ENCODE peak calls at places on chromosomes 12 and 14, in eight cellular contexts. One of them, this sample, is unnamed.

GRCh38 chr12:34402228-34402898 is 380.1 kb downstream of the ALG10 start:
- DNase-seq in A549: no peak
- DNase-seq in psoas muscle: peak; percentile 35
- DNase-seq in hepatocyte: peak; percentile 3
- DNase-seq in A673: no peak
- DNase-seq in tibial nerve: no peak
- DNase-seq in left ventricle myocardium inferior: peak; percentile 2
- DNase-seq in lower lobe of right lung: peak; percentile 24
- DNase-seq in this sample: peak; percentile 31

GRCh38 chr14:101559624-101560533 is 1.4 kb upstream of the DIO3 start:
- DNase-seq in A549: no peak
- DNase-seq in psoas muscle: peak; percentile 72
- DNase-seq in hepatocyte: peak; percentile 86
- DNase-seq in A673: no peak
- DNase-seq in tibial nerve: no peak
- DNase-seq in left ventricle myocardium inferior: peak; percentile 32
- DNase-seq in lower lobe of right lung: peak; percentile 40
- DNase-seq in this sample: no peak

GRCh38 chr12:108307006-108307405 is 32.1 kb downstream of the CMKLR1 start:
- DNase-seq in A549: no peak
- DNase-seq in psoas muscle: no peak
- DNase-seq in hepatocyte: no peak
- DNase-seq in A673: no peak
- DNase-seq in tibial nerve: no peak
- DNase-seq in left ventricle myocardium inferior: no peak
- DNase-seq in lower lobe of right lung: no peak
- DNase-seq in this sample: no peak

GRCh38 chr12:118714500-118714899 is 266.8 kb upstream of the SRRM4 start:
- DNase-seq in A549: no peak
- DNase-seq in psoas muscle: no peak
- DNase-seq in hepatocyte: no peak
- DNase-seq in A673: no peak
- DNase-seq in tibial nerve: no peak
- DNase-seq in left ventricle myocardium inferior: no peak
- DNase-seq in lower lobe of right lung: no peak
- DNase-seq in this sample: no peak

GRCh38 chr12:20731274-20731673 is 36.1 kb downstream of the SLCO1C1 start:
- DNase-seq in A549: no peak
- DNase-seq in psoas muscle: no peak
- DNase-seq in hepatocyte: no peak
- DNase-seq in A673: no peak
- DNase-seq in tibial nerve: no peak
- DNase-seq in left ventricle myocardium inferior: no peak
- DNase-seq in lower lobe of right lung: no peak
- DNase-seq in this sample: no peak

GRCh38 chr12:99284161-99284560 is 363.4 kb upstream of the GARIN6 start:
- DNase-seq in A549: no peak
- DNase-seq in psoas muscle: no peak
- DNase-seq in hepatocyte: no peak
- DNase-seq in A673: no peak
- DNase-seq in tibial nerve: no peak
- DNase-seq in left ventricle myocardium inferior: no peak
- DNase-seq in lower lobe of right lung: no peak
- DNase-seq in this sample: no peak

GRCh38 chr12:107663277-107663676 is 22.3 kb upstream of the PWP1 start:
- DNase-seq in A549: no peak
- DNase-seq in psoas muscle: no peak
- DNase-seq in hepatocyte: no peak
- DNase-seq in A673: no peak
- DNase-seq in tibial nerve: no peak
- DNase-seq in left ventricle myocardium inferior: no peak
- DNase-seq in lower lobe of right lung: no peak
- DNase-seq in this sample: no peak

GRCh38 chr12:4327293-4327692 is 6.3 kb downstream of the TIGAR start:
- DNase-seq in A549: no peak
- DNase-seq in psoas muscle: no peak
- DNase-seq in hepatocyte: no peak
- DNase-seq in A673: no peak
- DNase-seq in tibial nerve: no peak
- DNase-seq in left ventricle myocardium inferior: no peak
- DNase-seq in lower lobe of right lung: no peak
- DNase-seq in this sample: no peak

GRCh38 chr14:105498430-105499255 is 7.6 kb downstream of the TEDC1 start:
- DNase-seq in A549: no peak
- DNase-seq in psoas muscle: peak; percentile 42
- DNase-seq in hepatocyte: no peak
- DNase-seq in A673: no peak
- DNase-seq in tibial nerve: no peak
- DNase-seq in left ventricle myocardium inferior: no peak
- DNase-seq in lower lobe of right lung: peak; percentile 42
- DNase-seq in this sample: peak; percentile 78

DNA sequence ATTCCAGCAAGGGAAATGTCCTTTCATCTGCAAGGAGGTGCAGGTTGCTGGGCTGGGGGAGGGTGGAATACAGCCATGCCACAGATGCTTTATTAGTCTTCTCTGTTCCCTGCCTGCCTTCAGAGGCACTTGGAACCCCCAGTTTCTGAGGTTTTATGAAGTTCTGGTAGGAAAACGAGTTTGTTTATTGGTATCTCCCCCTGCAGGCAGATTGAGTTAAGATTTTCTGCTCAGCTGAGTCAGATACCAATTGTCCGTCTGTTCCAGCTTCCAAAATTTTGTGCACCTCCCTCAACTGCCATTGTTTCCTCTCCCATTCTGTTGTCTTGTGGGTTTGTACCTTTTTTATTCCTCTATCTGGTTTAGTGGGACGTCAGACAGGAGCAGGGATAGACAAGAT is 155.6 kb downstream of the ETV6 start:
- DNase-seq in A549: no peak
- DNase-seq in psoas muscle: no peak
- DNase-seq in hepatocyte: no peak
- DNase-seq in A673: peak; percentile 39
- DNase-seq in tibial nerve: no peak
- DNase-seq in left ventricle myocardium inferior: no peak
- DNase-seq in lower lobe of right lung: no peak
- DNase-seq in this sample: no peak
- TF ChIP-seq CTCF in A549: no peak
- TF ChIP-seq CTCF in psoas muscle: no peak
- TF ChIP-seq CTCF in hepatocyte: no peak
- TF ChIP-seq CTCF in A673: peak; percentile 53
- TF ChIP-seq CTCF in tibial nerve: no peak
- TF ChIP-seq CTCF in left ventricle myocardium inferior: no peak
- TF ChIP-seq CTCF in lower lobe of right lung: no peak
- TF ChIP-seq CTCF in this sample: no peak

DNA sequence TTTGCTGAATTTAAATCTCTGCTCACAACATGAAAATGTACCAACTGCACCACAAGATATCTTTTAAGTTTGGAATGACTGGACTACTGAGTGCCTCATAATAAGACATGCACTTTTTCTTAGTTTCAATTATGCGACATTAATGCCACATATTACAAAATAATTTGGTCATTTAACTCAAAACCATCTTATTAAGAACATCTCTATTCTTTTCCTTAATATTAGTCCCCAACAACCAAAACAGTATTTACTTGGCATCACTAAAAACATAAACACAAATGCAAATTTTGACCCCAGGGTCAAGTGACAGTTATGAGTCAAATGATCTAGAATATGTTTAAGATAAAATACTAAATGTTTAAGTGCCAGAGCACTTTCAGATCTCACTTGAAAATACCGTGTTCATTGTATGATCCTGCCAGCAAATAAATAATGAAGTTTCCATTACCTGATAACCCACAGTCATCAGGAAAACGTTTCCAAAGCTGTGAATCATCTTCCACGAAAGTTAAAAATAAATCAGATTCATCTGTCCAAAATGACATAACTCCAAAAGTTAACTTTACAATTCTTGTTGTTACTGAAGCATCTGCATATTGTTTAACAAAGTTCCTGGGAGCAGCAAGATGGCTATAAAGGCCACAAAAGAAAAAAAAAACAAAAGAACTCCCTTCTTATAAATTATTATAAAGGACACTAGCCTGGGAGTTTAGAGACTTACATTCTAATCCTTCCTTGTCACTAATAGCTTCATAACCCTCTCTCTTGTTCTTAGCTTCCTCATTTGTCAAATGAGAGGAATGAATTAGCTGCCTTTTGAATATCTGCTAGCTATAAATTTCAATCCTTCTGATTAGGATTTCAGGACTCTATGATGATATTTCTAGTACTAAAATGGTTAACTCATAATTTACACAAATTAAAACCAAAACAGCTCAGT is 30.5 kb upstream of the AP4S1 start:
- DNase-seq in A549: no peak
- DNase-seq in psoas muscle: no peak
- DNase-seq in hepatocyte: no peak
- DNase-seq in A673: no peak
- DNase-seq in tibial nerve: no peak
- DNase-seq in left ventricle myocardium inferior: no peak
- DNase-seq in lower lobe of right lung: no peak
- DNase-seq in this sample: no peak
- H3K4me1 ChIP-seq in A549: peaks cover 37% of the 10 kb centered on the region
- H3K4me1 ChIP-seq in psoas muscle: peaks cover 57% of the 10 kb centered on the region
- H3K4me1 ChIP-seq in hepatocyte: peaks cover 3% of the 10 kb centered on the region
- H3K4me1 ChIP-seq in A673: peaks cover 27% of the 10 kb centered on the region
- H3K4me1 ChIP-seq in tibial nerve: no peaks in the 10 kb centered on the region
- H3K4me1 ChIP-seq in left ventricle myocardium inferior: peaks cover 54% of the 10 kb centered on the region
- H3K4me1 ChIP-seq in lower lobe of right lung: peaks cover 26% of the 10 kb centered on the region
- H3K4me1 ChIP-seq in this sample: peaks cover 14% of the 10 kb centered on the region

DNA sequence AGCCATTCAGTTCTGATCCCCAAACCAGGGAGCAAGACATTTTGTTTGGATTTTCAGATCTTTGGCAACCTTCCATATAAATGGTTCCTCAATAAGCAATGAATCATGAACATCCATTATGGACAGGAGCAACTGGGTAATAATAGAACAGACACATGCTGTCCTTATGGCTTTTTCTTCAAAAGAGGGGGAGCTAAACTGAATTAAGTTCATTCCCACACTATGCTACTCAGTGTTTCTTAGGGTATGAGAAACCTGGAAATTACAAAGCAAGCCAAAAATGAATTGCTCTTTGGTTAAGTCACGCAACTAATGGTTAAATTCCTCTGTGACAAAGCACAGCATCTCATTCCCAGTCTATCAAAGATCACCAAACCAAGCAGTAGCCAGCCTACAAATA is 51.0 kb downstream of the PTGER2 start:
- DNase-seq in A549: no peak
- DNase-seq in psoas muscle: no peak
- DNase-seq in hepatocyte: no peak
- DNase-seq in A673: no peak
- DNase-seq in tibial nerve: no peak
- DNase-seq in left ventricle myocardium inferior: no peak
- DNase-seq in lower lobe of right lung: no peak
- DNase-seq in this sample: no peak
- H3K27ac ChIP-seq in A549: no peak overlapping the region
- H3K27ac ChIP-seq in psoas muscle: no peak overlapping the region
- H3K27ac ChIP-seq in hepatocyte: no peak overlapping the region
- H3K27ac ChIP-seq in A673: no peak overlapping the region
- H3K27ac ChIP-seq in tibial nerve: no peak overlapping the region
- H3K27ac ChIP-seq in left ventricle myocardium inferior: no peak overlapping the region
- H3K27ac ChIP-seq in lower lobe of right lung: no peak overlapping the region
- H3K27ac ChIP-seq in this sample: no peak overlapping the region

DNA sequence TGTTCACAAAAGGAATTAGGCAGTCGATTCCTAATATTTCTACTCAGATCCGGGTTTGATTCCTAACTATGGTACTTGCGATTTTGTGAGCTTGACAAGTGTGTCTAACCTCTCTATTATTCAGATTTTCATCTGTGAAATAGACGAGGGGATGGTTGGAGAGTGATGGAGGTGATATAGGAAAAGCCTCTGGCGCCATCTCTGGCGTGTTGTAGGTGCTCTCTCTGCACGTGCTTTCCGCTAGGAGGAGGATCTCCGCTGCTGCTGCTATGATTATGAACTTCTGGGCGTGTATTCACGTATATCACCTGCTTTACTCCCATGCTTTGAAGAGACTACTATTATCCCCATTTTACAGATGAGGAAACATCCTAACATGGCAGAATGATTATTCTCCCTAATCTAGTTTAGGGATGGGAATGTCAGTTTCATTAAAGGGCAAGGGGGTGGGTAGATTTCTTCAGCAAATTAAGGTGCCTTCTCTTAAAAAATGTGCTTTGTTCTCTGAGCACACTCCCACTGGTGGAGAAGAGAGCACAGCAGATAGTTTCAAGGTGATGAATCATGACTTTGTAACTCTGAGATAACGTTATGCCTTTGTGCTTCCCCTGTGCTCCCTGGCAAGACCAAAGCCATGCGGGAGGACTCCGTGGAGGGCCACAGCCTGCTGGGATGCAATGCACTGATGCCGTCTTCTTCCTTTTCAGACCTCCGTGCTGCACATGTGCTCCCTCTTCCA is 97.1 kb downstream of the PRIMA1 start:
- DNase-seq in A549: no peak
- DNase-seq in psoas muscle: no peak
- DNase-seq in hepatocyte: no peak
- DNase-seq in A673: no peak
- DNase-seq in tibial nerve: no peak
- DNase-seq in left ventricle myocardium inferior: no peak
- DNase-seq in lower lobe of right lung: no peak
- DNase-seq in this sample: no peak
- TF ChIP-seq CTCF in A549: no peak
- TF ChIP-seq CTCF in psoas muscle: no peak
- TF ChIP-seq CTCF in hepatocyte: no peak
- TF ChIP-seq CTCF in A673: peak; percentile 30
- TF ChIP-seq CTCF in tibial nerve: no peak
- TF ChIP-seq CTCF in left ventricle myocardium inferior: no peak
- TF ChIP-seq CTCF in lower lobe of right lung: no peak
- TF ChIP-seq CTCF in this sample: no peak

DNA sequence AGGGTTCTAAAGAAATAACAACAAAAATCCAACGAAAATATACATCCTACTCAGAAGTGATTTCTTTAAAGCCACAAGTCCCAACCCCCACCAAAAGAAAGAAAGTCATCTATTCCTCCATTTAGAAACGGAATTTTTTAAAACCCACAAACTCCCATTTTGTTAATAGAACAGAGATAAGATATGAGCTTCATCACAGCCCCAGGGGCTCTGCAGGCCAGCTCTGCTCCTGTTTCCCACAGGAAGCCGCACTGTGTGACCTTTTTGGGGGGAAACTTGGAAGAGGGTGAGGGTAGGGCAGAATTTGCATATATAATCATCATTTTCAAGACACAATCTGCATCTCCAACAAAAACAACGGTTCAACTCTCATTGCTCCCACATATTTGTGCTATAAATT is 2.8 kb downstream of the FBXL14 start:
- DNase-seq in A549: no peak
- DNase-seq in psoas muscle: no peak
- DNase-seq in hepatocyte: no peak
- DNase-seq in A673: no peak
- DNase-seq in tibial nerve: no peak
- DNase-seq in left ventricle myocardium inferior: no peak
- DNase-seq in lower lobe of right lung: no peak
- DNase-seq in this sample: no peak
- H3K4me1 ChIP-seq in A549: peaks cover 38% of the 10 kb centered on the region
- H3K4me1 ChIP-seq in psoas muscle: peaks cover 55% of the 10 kb centered on the region
- H3K4me1 ChIP-seq in hepatocyte: peaks cover 48% of the 10 kb centered on the region
- H3K4me1 ChIP-seq in A673: peaks cover 32% of the 10 kb centered on the region
- H3K4me1 ChIP-seq in tibial nerve: no peaks in the 10 kb centered on the region
- H3K4me1 ChIP-seq in left ventricle myocardium inferior: peaks cover 79% of the 10 kb centered on the region
- H3K4me1 ChIP-seq in lower lobe of right lung: peaks cover 73% of the 10 kb centered on the region
- H3K4me1 ChIP-seq in this sample: peaks cover 27% of the 10 kb centered on the region